ENCODE peak calls at places on chromosomes 3 and 15, in nine cellular contexts. One of them, this sample, is unnamed.
A peak's percentile ranks its signal among the peaks of the same experiment; 100 is the strongest.

GRCh38 chr15:75551076-75551475 is 28.0 kb downstream of the PTPN9 start:
- DNase-seq in LoVo: no peak
- DNase-seq in hepatic stellate cell: no peak
- DNase-seq in ovary: no peak
- DNase-seq in Panc1: no peak
- DNase-seq in cardiac muscle cell: no peak
- DNase-seq in germinal center: no peak
- DNase-seq in psoas muscle: no peak
- DNase-seq in mucosa of descending colon: no peak
- DNase-seq in this sample: no peak

GRCh38 chr3:79968418-79968817 is 200.6 kb upstream of the ROBO1 start:
- DNase-seq in LoVo: no peak
- DNase-seq in hepatic stellate cell: no peak
- DNase-seq in ovary: no peak
- DNase-seq in Panc1: no peak
- DNase-seq in cardiac muscle cell: no peak
- DNase-seq in germinal center: no peak
- DNase-seq in psoas muscle: no peak
- DNase-seq in mucosa of descending colon: no peak
- DNase-seq in this sample: no peak

GRCh38 chr3:32419766-32420137 is 28.1 kb downstream of the CMTM7 start:
- DNase-seq in LoVo: no peak
- DNase-seq in hepatic stellate cell: no peak
- DNase-seq in ovary: no peak
- DNase-seq in Panc1: no peak
- DNase-seq in cardiac muscle cell: peak; percentile 19
- DNase-seq in germinal center: no peak
- DNase-seq in psoas muscle: no peak
- DNase-seq in mucosa of descending colon: no peak
- DNase-seq in this sample: no peak

GRCh38 chr3:66470285-66470684 is 30.5 kb downstream of the LRIG1 start:
- DNase-seq in LoVo: no peak
- DNase-seq in hepatic stellate cell: no peak
- DNase-seq in ovary: no peak
- DNase-seq in Panc1: no peak
- DNase-seq in cardiac muscle cell: no peak
- DNase-seq in germinal center: no peak
- DNase-seq in psoas muscle: no peak
- DNase-seq in mucosa of descending colon: no peak
- DNase-seq in this sample: no peak

GRCh38 chr15:87682527-87682926 is 574.0 kb downstream of the NTRK3 start:
- DNase-seq in LoVo: no peak
- DNase-seq in hepatic stellate cell: no peak
- DNase-seq in ovary: no peak
- DNase-seq in Panc1: no peak
- DNase-seq in cardiac muscle cell: no peak
- DNase-seq in germinal center: no peak
- DNase-seq in psoas muscle: no peak
- DNase-seq in mucosa of descending colon: no peak
- DNase-seq in this sample: no peak

GRCh38 chr15:67967871-67968423 is 86.2 kb upstream of the PIAS1 start:
- DNase-seq in LoVo: no peak
- DNase-seq in hepatic stellate cell: peak; percentile 14
- DNase-seq in ovary: peak; percentile 83
- DNase-seq in Panc1: no peak
- DNase-seq in cardiac muscle cell: peak; percentile 79
- DNase-seq in germinal center: peak; percentile 51
- DNase-seq in psoas muscle: peak; percentile 75
- DNase-seq in mucosa of descending colon: peak; percentile 73
- DNase-seq in this sample: peak; percentile 81

GRCh38 chr3:70000563-70001081 is 1.1 kb downstream of the SAMMSON start:
- DNase-seq in LoVo: no peak
- DNase-seq in hepatic stellate cell: no peak
- DNase-seq in ovary: no peak
- DNase-seq in Panc1: no peak
- DNase-seq in cardiac muscle cell: peak; percentile 39
- DNase-seq in germinal center: no peak
- DNase-seq in psoas muscle: no peak
- DNase-seq in mucosa of descending colon: no peak
- DNase-seq in this sample: no peak

GRCh38 chr15:99416191-99417188 is 149.3 kb upstream of the MEF2A start:
- DNase-seq in LoVo: no peak
- DNase-seq in hepatic stellate cell: no peak
- DNase-seq in ovary: no peak
- DNase-seq in Panc1: no peak
- DNase-seq in cardiac muscle cell: no peak
- DNase-seq in germinal center: no peak
- DNase-seq in psoas muscle: no peak
- DNase-seq in mucosa of descending colon: no peak
- DNase-seq in this sample: no peak

GRCh38 chr3:61248496-61248895 is 2.8 kb downstream of the FHIT start:
- DNase-seq in LoVo: no peak
- DNase-seq in hepatic stellate cell: no peak
- DNase-seq in ovary: no peak
- DNase-seq in Panc1: no peak
- DNase-seq in cardiac muscle cell: no peak
- DNase-seq in germinal center: no peak
- DNase-seq in psoas muscle: no peak
- DNase-seq in mucosa of descending colon: no peak
- DNase-seq in this sample: no peak

GRCh38 chr3:123749716-123750115 is 134.4 kb downstream of the MYLK start:
- DNase-seq in LoVo: no peak
- DNase-seq in hepatic stellate cell: peak; percentile 83
- DNase-seq in ovary: no peak
- DNase-seq in Panc1: no peak
- DNase-seq in cardiac muscle cell: peak; percentile 94
- DNase-seq in germinal center: no peak
- DNase-seq in psoas muscle: no peak
- DNase-seq in mucosa of descending colon: no peak
- DNase-seq in this sample: no peak

GRCh38 chr15:42148808-42149492 is 7.5 kb downstream of the PLA2G4F start:
- DNase-seq in LoVo: no peak
- DNase-seq in hepatic stellate cell: no peak
- DNase-seq in ovary: no peak
- DNase-seq in Panc1: no peak
- DNase-seq in cardiac muscle cell: no peak
- DNase-seq in germinal center: no peak
- DNase-seq in psoas muscle: no peak
- DNase-seq in mucosa of descending colon: no peak
- DNase-seq in this sample: no peak

GRCh38 chr15:88022711-88023110 is 233.8 kb downstream of the NTRK3 start:
- DNase-seq in LoVo: no peak
- DNase-seq in hepatic stellate cell: no peak
- DNase-seq in ovary: no peak
- DNase-seq in Panc1: no peak
- DNase-seq in cardiac muscle cell: no peak
- DNase-seq in germinal center: no peak
- DNase-seq in psoas muscle: no peak
- DNase-seq in mucosa of descending colon: no peak
- DNase-seq in this sample: no peak

GRCh38 chr15:86690566-86690965 is 610.9 kb downstream of the AGBL1 start:
- DNase-seq in LoVo: no peak
- DNase-seq in hepatic stellate cell: no peak
- DNase-seq in ovary: no peak
- DNase-seq in Panc1: no peak
- DNase-seq in cardiac muscle cell: no peak
- DNase-seq in germinal center: no peak
- DNase-seq in psoas muscle: no peak
- DNase-seq in mucosa of descending colon: no peak
- DNase-seq in this sample: no peak

GRCh38 chr15:81914734-81915234 is 131.0 kb downstream of the MEX3B start:
- DNase-seq in LoVo: no peak
- DNase-seq in hepatic stellate cell: no peak
- DNase-seq in ovary: no peak
- DNase-seq in Panc1: no peak
- DNase-seq in cardiac muscle cell: peak; percentile 4
- DNase-seq in germinal center: no peak
- DNase-seq in psoas muscle: peak; percentile 29
- DNase-seq in mucosa of descending colon: no peak
- DNase-seq in this sample: no peak

GRCh38 chr15:81398910-81399551 is 25.0 kb upstream of the TMC3 start:
- DNase-seq in LoVo: peak; percentile 22
- DNase-seq in hepatic stellate cell: no peak
- DNase-seq in ovary: no peak
- DNase-seq in Panc1: no peak
- DNase-seq in cardiac muscle cell: peak; percentile 67
- DNase-seq in germinal center: no peak
- DNase-seq in psoas muscle: no peak
- DNase-seq in mucosa of descending colon: no peak
- DNase-seq in this sample: no peak

GRCh38 chr3:195001261-195001660 is 269.7 kb downstream of the XXYLT1 start:
- DNase-seq in LoVo: no peak
- DNase-seq in hepatic stellate cell: no peak
- DNase-seq in ovary: no peak
- DNase-seq in Panc1: no peak
- DNase-seq in cardiac muscle cell: no peak
- DNase-seq in germinal center: no peak
- DNase-seq in psoas muscle: no peak
- DNase-seq in mucosa of descending colon: no peak
- DNase-seq in this sample: no peak

GRCh38 chr3:188916934-188917391 is 254.8 kb upstream of the TPRG1 start:
- DNase-seq in LoVo: no peak
- DNase-seq in hepatic stellate cell: no peak
- DNase-seq in ovary: no peak
- DNase-seq in Panc1: no peak
- DNase-seq in cardiac muscle cell: peak; percentile 30
- DNase-seq in germinal center: peak; percentile 22
- DNase-seq in psoas muscle: no peak
- DNase-seq in mucosa of descending colon: no peak
- DNase-seq in this sample: no peak

GRCh38 chr3:153160451-153161137 is 1.4 kb upstream of the RAP2B start:
- DNase-seq in LoVo: peak; percentile 81
- DNase-seq in hepatic stellate cell: peak; percentile 80
- DNase-seq in ovary: peak; percentile 81
- DNase-seq in Panc1: peak; percentile 59
- DNase-seq in cardiac muscle cell: peak; percentile 91
- DNase-seq in germinal center: peak; percentile 83
- DNase-seq in psoas muscle: peak; percentile 68
- DNase-seq in mucosa of descending colon: peak; percentile 85
- DNase-seq in this sample: peak; percentile 84

GRCh38 chr3:39499651-39500273 is 32.3 kb downstream of the MOBP start:
- DNase-seq in LoVo: no peak
- DNase-seq in hepatic stellate cell: no peak
- DNase-seq in ovary: no peak
- DNase-seq in Panc1: no peak
- DNase-seq in cardiac muscle cell: no peak
- DNase-seq in germinal center: no peak
- DNase-seq in psoas muscle: no peak
- DNase-seq in mucosa of descending colon: no peak
- DNase-seq in this sample: no peak

GRCh38 chr3:112007641-112008040 is 8.9 kb downstream of the TAGLN3 start:
- DNase-seq in LoVo: no peak
- DNase-seq in hepatic stellate cell: no peak
- DNase-seq in ovary: no peak
- DNase-seq in Panc1: no peak
- DNase-seq in cardiac muscle cell: peak; percentile 74
- DNase-seq in germinal center: no peak
- DNase-seq in psoas muscle: no peak
- DNase-seq in mucosa of descending colon: no peak
- DNase-seq in this sample: no peak

This sample was measured in left colon.